ENCODE peak calls at places on chromosomes 16 and 17, in four cellular contexts. B is body of pancreas; X is activated T-helper 1 cell treated with anti-CD3 and anti-CD28 coated beads, Interleukin-12 subunit alpha, Interleukin-12 subunit beta, Interleukin-2, Interleukin-4 antibody, amounts not matched to agents 30 ng/mL and 10 ng/mL and 1 ng/mL, durations not matched to agents 14 hours and 24 hours and 36 hours; S is nucleus accumbens. F is an unnamed sample.

GRCh38 chr17:18159551-18160120 is 24.0 kb upstream of the ALKBH5 start:
- DNase-seq in B (no peak), X (no peak), S (no peak), F (no peak)

GRCh38 chr17:58172369-58173071 is 5.7 kb downstream of the OR4D2 start:
- DNase-seq in B (no peak), X (peak), S (no peak), F (peak)

GRCh38 chr17:71983828-71984227 is 137.0 kb upstream of the SOX9 start:
- DNase-seq in B (no peak), X (no peak), S (no peak), F (peak)

GRCh38 chr17:35907691-35908090 is 22.9 kb downstream of the RDM1 start:
- DNase-seq in B (no peak), X (no peak), S (no peak), F (no peak)

GRCh38 chr16:17776888-17777287 is 306.1 kb upstream of the XYLT1 start:
- DNase-seq in B (no peak), X (no peak), S (no peak), F (no peak)

GRCh38 chr16:50067290-50067853 is 1.6 kb downstream of the HEATR3 start:
- DNase-seq in B (no peak), X (peak), S (no peak), F (peak)

GRCh38 chr16:11612110-11612981 is 25.6 kb upstream of the LITAF start:
- DNase-seq in B (peak), X (no peak), S (no peak), F (no peak)

GRCh38 chr16:86929149-86929871 is 351.0 kb downstream of the FOXL1 start:
- DNase-seq in B (no peak), X (no peak), S (no peak), F (no peak)

GRCh38 chr16:15493416-15494181 is 59.2 kb downstream of the BMERB1 start:
- DNase-seq in B (no peak), X (no peak), S (no peak), F (no peak)

F was measured in T-helper 2 cell treated with Interferon-gamma antibody and Interleukin-4, amounts not matched to agents 5 μg/mL and 100 μg/mL, for 36 hours.